ENCODE peak calls at places on chromosomes 16 and 17, in seven cellular contexts. One of them, this sample, is unnamed.

GRCh38 chr17:62605588-62605987 is 21.9 kb upstream of the MRC2 start:
- DNase-seq in hepatocyte: no peak
- DNase-seq in omental fat pad: no peak
- DNase-seq in sigmoid colon: no peak
- DNase-seq in progenitor cell of endocrine pancreas: no peak
- DNase-seq in gastrocnemius medialis: no peak
- DNase-seq in nephron progenitor cell: no peak
- DNase-seq in this sample: no peak

GRCh38 chr17:50155115-50155819 is 4.8 kb upstream of the PPP1R9B start:
- DNase-seq in gastrocnemius medialis: no peak
- DNase-seq in nephron progenitor cell: no peak
- DNase-seq in hepatocyte: peak; percentile 60
- DNase-seq in sigmoid colon: no peak
- DNase-seq in progenitor cell of endocrine pancreas: no peak
- DNase-seq in omental fat pad: no peak
- DNase-seq in this sample: no peak

GRCh38 chr17:73952498-73953205 is 250.8 kb upstream of the RPL38 start:
- DNase-seq in omental fat pad: no peak
- DNase-seq in gastrocnemius medialis: no peak
- DNase-seq in hepatocyte: peak; percentile 74
- DNase-seq in progenitor cell of endocrine pancreas: peak; percentile 67
- DNase-seq in nephron progenitor cell: peak; percentile 84
- DNase-seq in sigmoid colon: no peak
- DNase-seq in this sample: peak; percentile 71

GRCh38 chr16:88342491-88342890 is 40.3 kb upstream of the ZNF469 start:
- DNase-seq in nephron progenitor cell: no peak
- DNase-seq in hepatocyte: no peak
- DNase-seq in progenitor cell of endocrine pancreas: no peak
- DNase-seq in sigmoid colon: no peak
- DNase-seq in omental fat pad: no peak
- DNase-seq in gastrocnemius medialis: no peak
- DNase-seq in this sample: no peak

GRCh38 chr17:81332118-81332834 is 37.2 kb upstream of the SLC38A10 start:
- DNase-seq in progenitor cell of endocrine pancreas: no peak
- DNase-seq in nephron progenitor cell: no peak
- DNase-seq in omental fat pad: no peak
- DNase-seq in hepatocyte: no peak
- DNase-seq in gastrocnemius medialis: no peak
- DNase-seq in sigmoid colon: no peak
- DNase-seq in this sample: no peak

GRCh38 chr17:61836266-61837174 is 26.8 kb downstream of the BRIP1 start:
- DNase-seq in hepatocyte: no peak
- DNase-seq in nephron progenitor cell: no peak
- DNase-seq in progenitor cell of endocrine pancreas: no peak
- DNase-seq in gastrocnemius medialis: no peak
- DNase-seq in omental fat pad: no peak
- DNase-seq in sigmoid colon: no peak
- DNase-seq in this sample: no peak

GRCh38 chr16:54912720-54913119 is 17.9 kb upstream of the IRX5 start:
- DNase-seq in progenitor cell of endocrine pancreas: no peak
- DNase-seq in sigmoid colon: no peak
- DNase-seq in gastrocnemius medialis: no peak
- DNase-seq in nephron progenitor cell: no peak
- DNase-seq in omental fat pad: no peak
- DNase-seq in hepatocyte: no peak
- DNase-seq in this sample: no peak

GRCh38 chr16:57185446-57185944 is 344 bp downstream of the PSME3IP1 start:
- DNase-seq in nephron progenitor cell: peak; percentile 38
- DNase-seq in progenitor cell of endocrine pancreas: no peak
- DNase-seq in gastrocnemius medialis: peak; percentile 50
- DNase-seq in sigmoid colon: peak; percentile 82
- DNase-seq in omental fat pad: peak; percentile 65
- DNase-seq in hepatocyte: peak; percentile 67
- DNase-seq in this sample: peak; percentile 57

GRCh38 chr16:64392456-64392855 is 729.4 kb downstream of the CDH11 start:
- DNase-seq in progenitor cell of endocrine pancreas: no peak
- DNase-seq in nephron progenitor cell: no peak
- DNase-seq in hepatocyte: no peak
- DNase-seq in gastrocnemius medialis: no peak
- DNase-seq in omental fat pad: no peak
- DNase-seq in sigmoid colon: no peak
- DNase-seq in this sample: no peak

GRCh38 chr17:16282522-16282921 is 65.5 kb downstream of the PIGL start:
- DNase-seq in hepatocyte: no peak
- DNase-seq in sigmoid colon: no peak
- DNase-seq in gastrocnemius medialis: no peak
- DNase-seq in nephron progenitor cell: no peak
- DNase-seq in progenitor cell of endocrine pancreas: no peak
- DNase-seq in omental fat pad: no peak
- DNase-seq in this sample: no peak

GRCh38 chr17:27577884-27578717 is 52.9 kb upstream of the LGALS9 start:
- DNase-seq in nephron progenitor cell: no peak
- DNase-seq in sigmoid colon: no peak
- DNase-seq in gastrocnemius medialis: peak; percentile 74
- DNase-seq in hepatocyte: peak; percentile 75
- DNase-seq in omental fat pad: no peak
- DNase-seq in progenitor cell of endocrine pancreas: no peak
- DNase-seq in this sample: no peak

GRCh38 chr16:74774223-74775139 is at the start of gene FA2H:
- DNase-seq in sigmoid colon: peak; percentile 73
- DNase-seq in progenitor cell of endocrine pancreas: peak; percentile 94
- DNase-seq in hepatocyte: peak; percentile 93
- DNase-seq in omental fat pad: peak; percentile 30
- DNase-seq in gastrocnemius medialis: peak; percentile 35
- DNase-seq in nephron progenitor cell: peak; percentile 96
- DNase-seq in this sample: peak; percentile 92

GRCh38 chr17:82073446-82073845 is 7.8 kb upstream of the DUS1L start:
- DNase-seq in sigmoid colon: no peak
- DNase-seq in nephron progenitor cell: no peak
- DNase-seq in omental fat pad: no peak
- DNase-seq in gastrocnemius medialis: no peak
- DNase-seq in progenitor cell of endocrine pancreas: no peak
- DNase-seq in hepatocyte: no peak
- DNase-seq in this sample: no peak

GRCh38 chr17:16925461-16926060 is 46.4 kb downstream of the TNFRSF13B start:
- DNase-seq in hepatocyte: no peak
- DNase-seq in gastrocnemius medialis: no peak
- DNase-seq in sigmoid colon: no peak
- DNase-seq in omental fat pad: no peak
- DNase-seq in nephron progenitor cell: no peak
- DNase-seq in progenitor cell of endocrine pancreas: no peak
- DNase-seq in this sample: no peak

GRCh38 chr17:71764507-71764906 is 356.3 kb upstream of the SOX9 start:
- DNase-seq in progenitor cell of endocrine pancreas: peak; percentile 13
- DNase-seq in nephron progenitor cell: peak; percentile 30
- DNase-seq in omental fat pad: no peak
- DNase-seq in gastrocnemius medialis: no peak
- DNase-seq in sigmoid colon: no peak
- DNase-seq in hepatocyte: peak; percentile 33
- DNase-seq in this sample: peak; percentile 76

GRCh38 chr16:29687755-29688154 is 8.8 kb downstream of the QPRT start:
- DNase-seq in sigmoid colon: no peak
- DNase-seq in omental fat pad: no peak
- DNase-seq in gastrocnemius medialis: no peak
- DNase-seq in nephron progenitor cell: no peak
- DNase-seq in hepatocyte: no peak
- DNase-seq in progenitor cell of endocrine pancreas: no peak
- DNase-seq in this sample: no peak

GRCh38 chr16:56181401-56181800 is 9.9 kb upstream of the GNAO1 start:
- DNase-seq in sigmoid colon: no peak
- DNase-seq in nephron progenitor cell: no peak
- DNase-seq in hepatocyte: no peak
- DNase-seq in progenitor cell of endocrine pancreas: no peak
- DNase-seq in omental fat pad: no peak
- DNase-seq in gastrocnemius medialis: no peak
- DNase-seq in this sample: no peak
- TF ChIP-seq CTCF in sigmoid colon: no peak
- TF ChIP-seq CTCF in nephron progenitor cell: no peak
- TF ChIP-seq CTCF in hepatocyte: no peak
- TF ChIP-seq CTCF in progenitor cell of endocrine pancreas: no peak
- TF ChIP-seq CTCF in omental fat pad: no peak
- TF ChIP-seq CTCF in gastrocnemius medialis: no peak
- TF ChIP-seq CTCF in this sample: no peak

GRCh38 chr17:48161127-48161905 is 53.8 kb downstream of the SNX11 start:
- DNase-seq in sigmoid colon: no peak
- DNase-seq in hepatocyte: no peak
- DNase-seq in progenitor cell of endocrine pancreas: no peak
- DNase-seq in gastrocnemius medialis: no peak
- DNase-seq in nephron progenitor cell: no peak
- DNase-seq in omental fat pad: no peak
- DNase-seq in this sample: no peak

GRCh38 chr17:48160177-48160967 is 52.8 kb downstream of the SNX11 start:
- DNase-seq in omental fat pad: no peak
- DNase-seq in hepatocyte: peak; percentile 33
- DNase-seq in nephron progenitor cell: no peak
- DNase-seq in progenitor cell of endocrine pancreas: peak; percentile 24
- DNase-seq in sigmoid colon: no peak
- DNase-seq in gastrocnemius medialis: no peak
- DNase-seq in this sample: peak; percentile 96

GRCh38 chr17:48162305-48162934 is 54.9 kb downstream of the SNX11 start:
- DNase-seq in sigmoid colon: no peak
- DNase-seq in nephron progenitor cell: no peak
- DNase-seq in hepatocyte: no peak
- DNase-seq in progenitor cell of endocrine pancreas: no peak
- DNase-seq in gastrocnemius medialis: no peak
- DNase-seq in omental fat pad: no peak
- DNase-seq in this sample: no peak

GRCh38 chr17:48162946-48163506 is 55.5 kb downstream of the SNX11 start:
- DNase-seq in hepatocyte: peak; percentile 74
- DNase-seq in nephron progenitor cell: peak; percentile 44
- DNase-seq in sigmoid colon: no peak
- DNase-seq in progenitor cell of endocrine pancreas: no peak
- DNase-seq in gastrocnemius medialis: no peak
- DNase-seq in omental fat pad: no peak
- DNase-seq in this sample: no peak

DNA sequence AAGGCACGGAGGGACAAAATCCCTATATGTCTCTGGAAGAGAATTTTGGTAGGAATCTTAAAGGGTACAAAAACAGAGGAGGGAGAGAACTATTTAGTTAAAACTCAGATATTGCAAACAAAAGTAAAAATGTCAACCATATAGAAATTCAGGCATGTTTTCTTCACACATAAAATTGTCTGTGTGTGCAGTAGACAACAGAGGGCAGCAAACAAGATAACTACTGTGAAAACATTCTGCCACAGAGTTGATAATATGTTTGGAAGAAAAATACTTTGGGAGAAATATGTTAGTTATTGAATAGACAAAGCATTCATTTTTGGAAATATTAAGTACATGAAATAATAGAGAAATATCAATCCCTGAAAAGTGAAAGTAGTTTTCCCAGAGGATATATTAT is 56.2 kb downstream of the SNX11 start:
- DNase-seq in gastrocnemius medialis: no peak
- DNase-seq in nephron progenitor cell: no peak
- DNase-seq in omental fat pad: no peak
- DNase-seq in progenitor cell of endocrine pancreas: no peak
- DNase-seq in sigmoid colon: no peak
- DNase-seq in hepatocyte: no peak
- DNase-seq in this sample: no peak
- TF ChIP-seq CTCF in gastrocnemius medialis: no peak
- TF ChIP-seq CTCF in nephron progenitor cell: no peak
- TF ChIP-seq CTCF in omental fat pad: no peak
- TF ChIP-seq CTCF in progenitor cell of endocrine pancreas: peak; percentile 18
- TF ChIP-seq CTCF in sigmoid colon: no peak
- TF ChIP-seq CTCF in hepatocyte: peak; percentile 20
- TF ChIP-seq CTCF in this sample: peak; percentile 11

DNA sequence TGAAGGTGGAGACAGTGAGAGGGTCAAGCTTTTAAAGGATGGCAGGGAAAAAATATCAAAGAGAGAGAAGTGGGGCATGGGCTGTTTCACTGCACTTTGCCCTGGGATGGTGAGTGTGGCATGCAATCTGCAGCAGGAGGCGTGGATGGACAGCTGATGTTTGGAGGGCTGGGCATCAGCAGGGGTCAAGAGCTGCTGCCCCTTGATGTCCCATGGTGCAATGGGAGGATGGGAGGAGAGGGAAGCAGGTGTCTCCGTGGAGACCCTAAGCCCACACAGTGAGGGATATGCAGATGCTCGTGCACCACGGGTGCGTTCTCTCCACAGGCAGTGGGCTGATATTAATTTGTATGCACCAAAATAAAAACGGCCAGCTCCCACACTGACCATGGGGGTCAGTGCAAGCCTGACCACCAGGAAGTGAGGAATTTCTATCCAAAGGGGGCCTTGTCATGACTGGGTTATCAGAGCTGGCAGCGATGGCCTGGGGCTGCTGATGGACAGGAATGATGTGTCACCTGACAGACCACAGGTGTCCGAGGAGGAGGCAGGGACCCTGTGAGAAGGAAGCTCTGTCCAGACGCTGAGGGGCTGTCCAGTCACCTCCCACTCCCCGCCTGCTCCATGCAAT is 183.6 kb downstream of the IRF8 start:
- DNase-seq in hepatocyte: no peak
- DNase-seq in gastrocnemius medialis: no peak
- DNase-seq in omental fat pad: no peak
- DNase-seq in progenitor cell of endocrine pancreas: no peak
- DNase-seq in nephron progenitor cell: no peak
- DNase-seq in sigmoid colon: peak; percentile 53
- DNase-seq in this sample: no peak
- TF ChIP-seq CTCF in hepatocyte: no peak
- TF ChIP-seq CTCF in gastrocnemius medialis: no peak
- TF ChIP-seq CTCF in omental fat pad: no peak
- TF ChIP-seq CTCF in progenitor cell of endocrine pancreas: no peak
- TF ChIP-seq CTCF in nephron progenitor cell: no peak
- TF ChIP-seq CTCF in sigmoid colon: no peak
- TF ChIP-seq CTCF in this sample: no peak

GRCh38 chr17:68295086-68295485 is 3.8 kb downstream of the ARSG start:
- DNase-seq in sigmoid colon: no peak
- DNase-seq in progenitor cell of endocrine pancreas: no peak
- DNase-seq in omental fat pad: no peak
- DNase-seq in hepatocyte: no peak
- DNase-seq in gastrocnemius medialis: no peak
- DNase-seq in nephron progenitor cell: no peak
- DNase-seq in this sample: no peak

GRCh38 chr17:68296217-68297140 is 5.2 kb downstream of the ARSG start:
- DNase-seq in progenitor cell of endocrine pancreas: no peak
- DNase-seq in sigmoid colon: no peak
- DNase-seq in nephron progenitor cell: no peak
- DNase-seq in omental fat pad: no peak
- DNase-seq in hepatocyte: no peak
- DNase-seq in gastrocnemius medialis: no peak
- DNase-seq in this sample: peak; percentile 67

GRCh38 chr17:68293490-68294195 is 2.3 kb downstream of the ARSG start:
- DNase-seq in nephron progenitor cell: no peak
- DNase-seq in hepatocyte: no peak
- DNase-seq in gastrocnemius medialis: no peak
- DNase-seq in sigmoid colon: no peak
- DNase-seq in progenitor cell of endocrine pancreas: no peak
- DNase-seq in omental fat pad: no peak
- DNase-seq in this sample: no peak

GRCh38 chr17:68294196-68294555 is 2.9 kb downstream of the ARSG start:
- DNase-seq in hepatocyte: no peak
- DNase-seq in omental fat pad: no peak
- DNase-seq in gastrocnemius medialis: no peak
- DNase-seq in progenitor cell of endocrine pancreas: no peak
- DNase-seq in nephron progenitor cell: no peak
- DNase-seq in sigmoid colon: no peak
- DNase-seq in this sample: peak; percentile 72

DNA sequence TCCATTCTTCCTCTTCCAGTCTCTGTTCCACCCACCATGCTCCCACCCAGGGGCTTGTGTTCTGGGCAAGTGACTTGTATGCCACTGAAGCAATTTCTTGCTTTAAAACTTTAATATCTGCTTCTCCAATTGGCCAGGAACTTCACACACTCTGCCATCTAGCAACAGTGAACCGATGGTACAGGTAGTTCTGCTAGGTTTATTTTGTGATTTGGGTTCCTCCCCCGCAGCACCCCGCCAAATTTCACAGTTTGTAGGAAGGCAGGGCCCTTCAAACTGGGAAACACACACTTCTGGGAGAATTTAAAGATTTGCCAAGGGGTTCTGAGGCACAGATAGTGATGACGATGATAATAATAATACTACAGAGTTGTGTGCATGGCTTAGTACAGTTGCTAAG is 3.3 kb downstream of the ARSG start:
- DNase-seq in progenitor cell of endocrine pancreas: no peak
- DNase-seq in omental fat pad: no peak
- DNase-seq in gastrocnemius medialis: no peak
- DNase-seq in hepatocyte: no peak
- DNase-seq in sigmoid colon: no peak
- DNase-seq in nephron progenitor cell: no peak
- DNase-seq in this sample: no peak
- TF ChIP-seq CTCF in progenitor cell of endocrine pancreas: no peak
- TF ChIP-seq CTCF in omental fat pad: no peak
- TF ChIP-seq CTCF in gastrocnemius medialis: no peak
- TF ChIP-seq CTCF in hepatocyte: no peak
- TF ChIP-seq CTCF in sigmoid colon: no peak
- TF ChIP-seq CTCF in nephron progenitor cell: no peak
- TF ChIP-seq CTCF in this sample: no peak

This sample was measured in GM23338.